ENCODE peak calls at places on chromosome 4, in four cellular contexts. P is KG1, K is M059J, Q is GM23338. M is an unnamed sample.
A peak's percentile ranks its signal among the peaks of the same experiment; 100 is the strongest.

GRCh38 chr4:173301518-173302201 is 32.5 kb downstream of the HMGB2 start:
- DNase-seq in Q (peak; percentile 63), P (no peak), K (peak; percentile 53), M (no peak)

GRCh38 chr4:2354127-2354526 is 64.3 kb downstream of the ZFYVE28 start:
- DNase-seq in K (no peak), P (no peak), Q (peak; percentile 67), M (peak; percentile 40)

GRCh38 chr4:82124365-82124764 is 249.4 kb downstream of the HNRNPD start:
- DNase-seq in P (no peak), K (peak; percentile 8), Q (no peak), M (no peak)

GRCh38 chr4:122783301-122784215 is 43.1 kb upstream of the FGF2 start:
- DNase-seq in K (peak; percentile 96), P (no peak), Q (peak; percentile 99), M (peak; percentile 94)

GRCh38 chr4:2512396-2513135 is 23.9 kb upstream of the FAM193A start:
- DNase-seq in Q (no peak), P (no peak), K (peak; percentile 27), M (no peak)

GRCh38 chr4:21535901-21536300 is 412.7 kb downstream of the KCNIP4 start:
- DNase-seq in P (no peak), K (no peak), Q (no peak), M (no peak)

GRCh38 chr4:27289704-27290103 is 429.1 kb downstream of the STIM2 start:
- DNase-seq in Q (peak; percentile 37), P (no peak), K (no peak), M (no peak)

GRCh38 chr4:147056951-147057630 is 111.4 kb upstream of the TTC29 start:
- DNase-seq in P (no peak), Q (no peak), K (peak; percentile 36), M (no peak)

GRCh38 chr4:5526070-5526831 is 182.1 kb downstream of the EVC2 start:
- DNase-seq in K (peak; percentile 23), P (no peak), Q (no peak), M (no peak)

GRCh38 chr4:125833-126232 is 1.5 kb downstream of the ZNF718 start:
- DNase-seq in K (no peak), Q (peak; percentile 39), P (no peak), M (no peak)

GRCh38 chr4:2071252-2071911 is 12.3 kb downstream of the NAT8L start:
- DNase-seq in K (no peak), P (no peak), Q (no peak), M (no peak)

GRCh38 chr4:78297075-78297815 is 240.1 kb downstream of the FRAS1 start:
- DNase-seq in Q (no peak), K (no peak), P (no peak), M (no peak)

GRCh38 chr4:38184404-38184803 is 224.2 kb downstream of the PTTG2 start:
- DNase-seq in P (no peak), Q (peak; percentile 24), K (peak; percentile 10), M (no peak)

GRCh38 chr4:17058506-17058905 is 160.1 kb upstream of the LDB2 start:
- DNase-seq in Q (no peak), P (no peak), K (peak; percentile 57), M (no peak)

GRCh38 chr4:88522702-88523324 is 763 bp downstream of the PYURF start:
- DNase-seq in Q (peak; percentile 41), K (peak; percentile 29), P (no peak), M (no peak)

GRCh38 chr4:167903291-167903721 is 189.0 kb upstream of the ANXA10 start:
- DNase-seq in P (no peak), K (peak; percentile 10), Q (no peak), M (no peak)

GRCh38 chr4:88630756-88631155 is 38.5 kb downstream of the HERC3 start:
- DNase-seq in P (no peak), K (peak; percentile 57), Q (no peak), M (no peak)

GRCh38 chr4:159444668-159445067 is 341.8 kb downstream of the RAPGEF2 start:
- DNase-seq in P (no peak), K (peak; percentile 57), Q (no peak), M (no peak)

GRCh38 chr4:93299116-93299515 is 529.4 kb upstream of the ATOH1 start:
- DNase-seq in K (no peak), Q (no peak), P (no peak), M (no peak)

GRCh38 chr4:1880332-1880731 is 9.1 kb downstream of the NSD2 start:
- DNase-seq in P (no peak), Q (no peak), K (peak; percentile 26), M (no peak)

GRCh38 chr4:76881375-76881774 is 16.6 kb downstream of the SOWAHB start:
- DNase-seq in P (no peak), K (no peak), Q (peak; percentile 34), M (peak; percentile 38)

GRCh38 chr4:90769251-90769650 is 642.1 kb downstream of the CCSER1 start:
- DNase-seq in K (peak; percentile 3), P (no peak), Q (no peak), M (no peak)

GRCh38 chr4:75490155-75490554 is 24.0 kb downstream of the RCHY1 start:
- DNase-seq in Q (peak; percentile 29), P (no peak), K (peak; percentile 25), M (no peak)

GRCh38 chr4:28523791-28524190 is 1663.2 kb downstream of the STIM2 start:
- DNase-seq in Q (no peak), P (no peak), K (no peak), M (no peak)

GRCh38 chr4:139144161-139144859 is 32.7 kb downstream of the ELF2 start:
- DNase-seq in K (peak; percentile 84), P (no peak), Q (peak; percentile 82), M (peak; percentile 53)

GRCh38 chr4:13615162-13615561 is 12.4 kb downstream of the BOD1L1 start:
- DNase-seq in K (no peak), P (peak; percentile 3), Q (no peak), M (no peak)

GRCh38 chr4:8393593-8394038 is 46.9 kb downstream of the ACOX3 start:
- DNase-seq in P (no peak), K (peak; percentile 98), Q (no peak), M (no peak)

GRCh38 chr4:155164705-155165104 is 43.7 kb upstream of the NPY2R start:
- DNase-seq in P (no peak), K (no peak), Q (peak; percentile 7), M (no peak)

GRCh38 chr4:87843936-87844335 is 11.2 kb downstream of the MEPE start:
- DNase-seq in Q (no peak), K (peak; percentile 86), P (no peak), M (no peak)

GRCh38 chr4:53598901-53599300 is 7.6 kb upstream of the LNX1 start:
- DNase-seq in P (no peak), K (peak; percentile 20), Q (no peak), M (no peak)

GRCh38 chr4:158353541-158354304 is 143.4 kb downstream of the TMEM144 start:
- DNase-seq in P (no peak), Q (no peak), K (no peak), M (no peak)

GRCh38 chr4:2250764-2251072 is 8.8 kb upstream of the HAUS3 start:
- DNase-seq in K (no peak), Q (no peak), P (no peak), M (no peak)

GRCh38 chr4:8676676-8677075 is 84.1 kb downstream of the CPZ start:
- DNase-seq in Q (no peak), K (no peak), P (no peak), M (no peak)

GRCh38 chr4:139736257-139736626 is 70.6 kb downstream of the MGST2 start:
- DNase-seq in K (no peak), P (no peak), Q (peak; percentile 22), M (no peak)

GRCh38 chr4:7001271-7001670 is 41.9 kb upstream of the TADA2B start:
- DNase-seq in K (no peak), P (no peak), Q (no peak), M (no peak)

GRCh38 chr4:76752911-76753494 is 144.9 kb downstream of the SOWAHB start:
- DNase-seq in Q (no peak), K (peak; percentile 95), P (no peak), M (no peak)

GRCh38 chr4:57102050-57102564 is 8.1 kb downstream of the IGFBP7 start:
- DNase-seq in P (no peak), K (peak; percentile 91), Q (no peak), M (no peak)

GRCh38 chr4:8262637-8263322 is 6.8 kb upstream of the HTRA3 start:
- DNase-seq in P (no peak), K (no peak), Q (no peak), M (no peak)

GRCh38 chr4:146450524-146450923 is 71.2 kb downstream of the SLC10A7 start:
- DNase-seq in K (peak; percentile 9), Q (no peak), P (no peak), M (no peak)